ENCODE peak calls at places on chromosomes 7 and 10, in nine cellular contexts. W is tibial nerve, B is pancreas, J is upper lobe of right lung, A is PC-3, N is K562, H is Peyer's patch, M is HCT116, Y is heart right ventricle. U is an unnamed sample.

GRCh38 chr7:30321992-30322637 is 37.7 kb downstream of the ZNRF2 start:
- DNase-seq in W (no peak), B (no peak), J (no peak), A (no peak), N (peak), H (no peak), M (no peak), Y (peak), U (peak)

GRCh38 chr10:131514454-131514853 is 202.9 kb upstream of the TCERG1L start:
- DNase-seq in W (no peak), B (no peak), J (no peak), A (peak), N (peak), H (no peak), M (no peak), Y (no peak), U (no peak)

GRCh38 chr10:49183596-49184542 is 4.3 kb downstream of the TMEM273 start:
- DNase-seq in W (no peak), B (no peak), J (peak), A (no peak), N (peak), H (no peak), M (no peak), Y (no peak), U (peak)

GRCh38 chr7:44221231-44221791 is 20.5 kb downstream of the YKT6 start:
- DNase-seq in W (no peak), B (peak), J (peak), A (no peak), N (peak), H (no peak), M (no peak), Y (no peak), U (no peak)

GRCh38 chr10:124604214-124605000 is 139.8 kb downstream of the FAM53B start:
- DNase-seq in W (no peak), B (no peak), J (no peak), A (no peak), N (no peak), H (no peak), M (no peak), Y (no peak), U (no peak)

GRCh38 chr10:93465806-93466675 is 16.1 kb downstream of the MYOF start:
- DNase-seq in W (peak), B (peak), J (peak), A (peak), N (no peak), H (no peak), M (peak), Y (peak), U (peak)

GRCh38 chr10:30070001-30070759 is 10.8 kb upstream of the JCAD start:
- DNase-seq in W (no peak), B (no peak), J (no peak), A (no peak), N (peak), H (no peak), M (no peak), Y (no peak), U (peak)

GRCh38 chr10:18616337-18616736 is 35.0 kb downstream of the NSUN6 start:
- DNase-seq in W (no peak), B (no peak), J (no peak), A (peak), N (no peak), H (no peak), M (no peak), Y (no peak), U (no peak)

GRCh38 chr7:132666076-132666775 is 90.0 kb upstream of the PLXNA4 start:
- DNase-seq in W (no peak), B (no peak), J (no peak), A (no peak), N (no peak), H (no peak), M (no peak), Y (no peak), U (no peak)

GRCh38 chr7:31785081-31785480 is 98.1 kb downstream of the PPP1R17 start:
- DNase-seq in W (no peak), B (no peak), J (no peak), A (no peak), N (no peak), H (no peak), M (no peak), Y (no peak), U (no peak)

GRCh38 chr7:38281211-38281610 is 7.8 kb upstream of the TARP start:
- DNase-seq in W (no peak), B (no peak), J (no peak), A (no peak), N (no peak), H (no peak), M (no peak), Y (no peak), U (no peak)

GRCh38 chr10:58755688-58756087 is 243.0 kb downstream of the BICC1 start:
- DNase-seq in W (no peak), B (no peak), J (no peak), A (peak), N (no peak), H (no peak), M (no peak), Y (no peak), U (peak)

GRCh38 chr10:113007821-113008220 is 57.8 kb downstream of the TCF7L2 start:
- DNase-seq in W (no peak), B (no peak), J (no peak), A (no peak), N (no peak), H (no peak), M (no peak), Y (no peak), U (peak)

GRCh38 chr10:11895598-11895997 is 72.4 kb downstream of the PROSER2 start:
- DNase-seq in W (no peak), B (no peak), J (no peak), A (no peak), N (no peak), H (no peak), M (no peak), Y (no peak), U (no peak)

GRCh38 chr10:132448248-132448731 is 51.3 kb downstream of the PWWP2B start:
- DNase-seq in W (peak), B (peak), J (peak), A (peak), N (peak), H (peak), M (peak), Y (no peak), U (no peak)

GRCh38 chr7:137297551-137298463 is 45.7 kb downstream of the PTN start:
- DNase-seq in W (no peak), B (no peak), J (no peak), A (no peak), N (no peak), H (no peak), M (no peak), Y (no peak), U (no peak)

GRCh38 chr10:82564353-82565218 is 689.6 kb downstream of the NRG3 start:
- DNase-seq in W (no peak), B (no peak), J (no peak), A (no peak), N (no peak), H (no peak), M (no peak), Y (no peak), U (peak)

GRCh38 chr10:3455385-3456334 is 283.1 kb upstream of the PITRM1 start:
- DNase-seq in W (no peak), B (no peak), J (no peak), A (no peak), N (no peak), H (no peak), M (no peak), Y (no peak), U (peak)

GRCh38 chr7:47901542-47901941 is 46.7 kb downstream of the PKD1L1 start:
- DNase-seq in W (no peak), B (no peak), J (no peak), A (peak), N (no peak), H (no peak), M (no peak), Y (no peak), U (no peak)

GRCh38 chr7:44197487-44197886 is 3.3 kb upstream of the YKT6 start:
- DNase-seq in W (no peak), B (no peak), J (peak), A (no peak), N (no peak), H (no peak), M (no peak), Y (no peak), U (no peak)

GRCh38 chr7:143408686-143409551 is at the start of gene EPHA1:
- DNase-seq in W (no peak), B (peak), J (peak), A (peak), N (peak), H (peak), M (peak), Y (no peak), U (no peak)

GRCh38 chr10:71203716-71204115 is 8.7 kb upstream of the UNC5B start:
- DNase-seq in W (no peak), B (no peak), J (peak), A (peak), N (no peak), H (no peak), M (no peak), Y (no peak), U (no peak)

GRCh38 chr10:85012305-85012704 is 683.9 kb downstream of the CCSER2 start:
- DNase-seq in W (no peak), B (no peak), J (no peak), A (no peak), N (no peak), H (no peak), M (no peak), Y (no peak), U (no peak)

GRCh38 chr7:159012353-159013069 is 132.2 kb downstream of the VIPR2 start:
- DNase-seq in W (no peak), B (peak), J (peak), A (peak), N (no peak), H (no peak), M (no peak), Y (peak), U (no peak)
- H3K4me3 ChIP-seq in W (no peak), B (no peak), J (no peak), A (no peak), N (no peak), H (no peak), M (no peak), Y (no peak), U (no peak)

GRCh38 chr7:112088484-112089016 is 117.6 kb downstream of the DOCK4 start:
- DNase-seq in W (no peak), B (no peak), J (no peak), A (no peak), N (no peak), H (no peak), M (no peak), Y (no peak), U (no peak)

GRCh38 chr7:112092306-112093090 is 113.7 kb downstream of the DOCK4 start:
- DNase-seq in W (no peak), B (no peak), J (no peak), A (no peak), N (no peak), H (no peak), M (no peak), Y (no peak), U (no peak)

GRCh38 chr7:112086496-112087254 is 119.5 kb downstream of the DOCK4 start:
- DNase-seq in W (no peak), B (no peak), J (no peak), A (peak), N (no peak), H (no peak), M (no peak), Y (no peak), U (no peak)

GRCh38 chr7:112091768-112092167 is 114.4 kb downstream of the DOCK4 start:
- DNase-seq in W (no peak), B (no peak), J (no peak), A (no peak), N (no peak), H (no peak), M (no peak), Y (no peak), U (no peak)

GRCh38 chr7:112089551-112089950 is 116.6 kb downstream of the DOCK4 start:
- DNase-seq in W (no peak), B (no peak), J (no peak), A (no peak), N (no peak), H (no peak), M (no peak), Y (peak), U (no peak)
- TF ChIP-seq CTCF in W (no peak), B (no peak), J (no peak), A (no peak), N (no peak), H (no peak), M (no peak), Y (no peak), U (no peak)

GRCh38 chr10:5070648-5071410 is 23.4 kb upstream of the AKR1C3 start:
- DNase-seq in W (no peak), B (no peak), J (no peak), A (no peak), N (no peak), H (no peak), M (no peak), Y (no peak), U (peak)
- H3K4me3 ChIP-seq in W (no peak), B (no peak), J (no peak), A (no peak), N (no peak), H (peak), M (no peak), Y (no peak), U (peak)

DNA sequence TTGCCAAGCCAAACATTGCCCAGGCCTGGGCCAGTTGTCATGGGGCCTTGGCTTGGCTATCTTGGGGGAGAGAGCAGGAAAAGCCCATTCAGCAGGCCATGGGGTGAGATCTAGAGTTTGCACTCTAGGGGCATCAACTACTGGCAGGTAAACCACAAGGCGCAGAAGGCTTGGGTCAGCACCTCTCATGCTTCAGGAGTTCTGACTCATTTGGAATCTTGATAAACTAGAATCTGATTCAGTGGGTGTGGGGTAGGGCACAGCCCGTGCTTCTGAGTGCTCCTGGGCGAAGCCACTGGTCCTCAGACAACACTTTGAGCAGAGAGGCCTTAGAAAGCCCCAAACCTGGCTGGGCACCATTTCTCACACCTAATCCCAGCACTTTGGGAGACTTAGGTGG is 81.1 kb downstream of the RGS10 start:
- DNase-seq in W (no peak), B (no peak), J (no peak), A (peak), N (no peak), H (no peak), M (peak), Y (no peak), U (no peak)
- TF ChIP-seq CTCF in W (no peak), B (no peak), J (no peak), A (peak), N (no peak), H (no peak), M (no peak), Y (no peak), U (no peak)

GRCh38 chr7:56097700-56098099 is 4.9 kb upstream of the PHKG1 start:
- DNase-seq in W (peak), B (no peak), J (no peak), A (peak), N (peak), H (no peak), M (no peak), Y (peak), U (peak)
- H3K4me3 ChIP-seq in W (no peak), B (no peak), J (no peak), A (no peak), N (no peak), H (no peak), M (no peak), Y (no peak), U (no peak)

DNA sequence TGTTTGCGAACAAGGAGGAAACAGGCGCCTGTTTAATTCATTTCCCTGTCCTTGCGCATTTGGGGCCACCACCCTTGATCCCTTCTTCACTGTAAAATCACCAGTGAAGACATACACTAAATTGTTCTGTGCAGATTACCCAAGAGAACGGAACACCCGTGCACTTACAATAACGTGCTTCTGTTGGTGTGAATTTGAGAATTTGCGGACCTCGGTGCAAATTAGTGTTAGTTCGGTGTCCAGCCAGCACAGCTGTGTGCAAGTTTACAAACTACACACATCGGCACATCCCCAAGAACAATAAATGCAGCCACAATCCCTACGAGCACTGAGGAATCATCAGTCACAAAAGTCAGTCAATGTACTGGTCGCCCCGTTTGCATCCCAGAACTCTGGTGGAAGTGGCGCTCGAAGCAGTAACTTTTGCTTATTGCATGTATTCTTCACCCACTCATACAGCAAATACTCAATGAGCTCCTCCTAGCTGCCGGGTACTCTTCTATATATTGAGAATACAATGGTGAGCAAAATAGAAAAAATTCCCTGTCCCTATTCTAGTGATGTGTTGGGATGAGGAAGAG is 791 bp upstream of the CNOT4 start:
- DNase-seq in W (no peak), B (no peak), J (no peak), A (peak), N (peak), H (no peak), M (no peak), Y (no peak), U (peak)
- TF ChIP-seq CTCF in W (no peak), B (no peak), J (no peak), A (peak), N (peak), H (no peak), M (no peak), Y (no peak), U (peak)

GRCh38 chr7:77894574-77895091 is 96.1 kb downstream of the PHTF2 start:
- DNase-seq in W (no peak), B (no peak), J (no peak), A (no peak), N (no peak), H (no peak), M (no peak), Y (no peak), U (no peak)

GRCh38 chr7:77897004-77897547 is 98.5 kb downstream of the PHTF2 start:
- DNase-seq in W (no peak), B (no peak), J (no peak), A (no peak), N (no peak), H (no peak), M (no peak), Y (no peak), U (no peak)

GRCh38 chr7:77895905-77896304 is 97.3 kb downstream of the PHTF2 start:
- DNase-seq in W (no peak), B (no peak), J (no peak), A (no peak), N (no peak), H (no peak), M (no peak), Y (no peak), U (no peak)

GRCh38 chr7:77888998-77889397 is 90.4 kb downstream of the PHTF2 start:
- DNase-seq in W (no peak), B (no peak), J (no peak), A (no peak), N (no peak), H (no peak), M (no peak), Y (no peak), U (no peak)

GRCh38 chr7:77893813-77894212 is 95.2 kb downstream of the PHTF2 start:
- DNase-seq in W (no peak), B (no peak), J (no peak), A (no peak), N (no peak), H (no peak), M (no peak), Y (no peak), U (no peak)
- H3K4me3 ChIP-seq in W (no peak), B (no peak), J (no peak), A (no peak), N (no peak), H (no peak), M (no peak), Y (no peak), U (no peak)

DNA sequence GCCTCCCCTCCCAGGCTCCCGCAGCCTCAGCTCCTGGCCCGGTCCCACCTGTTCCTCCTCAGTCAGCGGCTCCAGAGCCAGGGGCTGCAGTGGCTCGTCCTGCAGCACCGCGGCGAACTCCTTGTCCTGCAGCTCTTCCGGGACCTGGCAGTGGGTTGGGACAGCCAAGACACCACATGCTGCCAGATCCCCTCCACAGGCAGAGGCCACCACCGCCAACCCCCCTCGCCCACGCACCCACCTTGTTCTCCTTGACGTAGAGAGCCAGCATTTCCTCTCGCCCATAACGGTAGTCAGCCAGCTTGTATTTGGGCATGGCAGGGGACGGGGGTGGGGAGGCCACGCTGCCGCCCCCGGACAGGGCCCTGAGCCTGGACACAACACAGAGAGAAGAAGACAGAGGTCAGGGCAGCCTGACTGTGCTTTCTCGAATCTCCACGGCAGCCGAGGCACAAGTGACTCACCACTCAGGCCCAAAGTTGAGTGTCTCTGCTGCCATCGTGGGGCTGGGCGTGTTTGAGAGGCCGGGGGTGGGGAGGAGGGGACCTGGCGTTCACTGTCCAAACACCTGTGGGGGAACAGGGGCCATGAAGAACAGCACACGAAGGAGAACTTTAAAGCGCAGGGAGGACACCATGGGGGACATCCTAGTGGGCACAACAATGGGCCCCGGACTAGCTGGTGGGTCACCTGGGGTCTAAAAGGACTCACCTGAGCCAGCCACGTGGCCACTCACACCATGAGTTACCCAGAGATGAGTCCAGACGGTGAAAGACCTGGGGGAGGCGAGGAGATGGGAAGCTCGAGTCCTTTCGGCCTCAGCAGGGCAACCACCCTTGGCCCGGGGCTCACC is 6.1 kb downstream of the GIGYF1 start:
- DNase-seq in W (no peak), B (no peak), J (no peak), A (no peak), N (no peak), H (no peak), M (no peak), Y (no peak), U (no peak)
- TF ChIP-seq CTCF in W (no peak), B (no peak), J (no peak), A (no peak), N (no peak), H (no peak), M (no peak), Y (no peak), U (no peak)

GRCh38 chr10:44380829-44381600 is 3.9 kb downstream of the CXCL12 start:
- DNase-seq in W (no peak), B (peak), J (peak), A (no peak), N (no peak), H (no peak), M (no peak), Y (no peak), U (no peak)
- H3K4me3 ChIP-seq in W (no peak), B (no peak), J (no peak), A (no peak), N (no peak), H (no peak), M (no peak), Y (peak), U (peak)